ENCODE peak calls at places on chromosome X, in seven cellular contexts. B, J, S, V, Z, Y and D are unnamed samples.

GRCh38 chrX:46710425-46710824 is 48.5 kb downstream of the SLC9A7 start:
- DNase-seq in Z (no peak), V (no peak), B (no peak), J (no peak), S (peak; percentile 62), Y (peak; percentile 38), D (peak; percentile 12)

GRCh38 chrX:123665197-123665596 is 67.7 kb downstream of the THOC2 start:
- DNase-seq in Z (no peak), B (no peak), V (no peak), J (no peak), S (no peak), Y (peak; percentile 54), D (peak; percentile 9)

GRCh38 chrX:46549914-46550313 is 4.7 kb upstream of the ZNF674 start:
- DNase-seq in B (no peak), V (no peak), Z (no peak), S (no peak), J (peak; percentile 31), Y (no peak), D (no peak)

GRCh38 chrX:130109429-130110378 is 593 bp downstream of the ELF4 start:
- DNase-seq in V (no peak), B (no peak), Z (peak; percentile 53), Y (no peak), S (peak; percentile 27), J (no peak), D (peak; percentile 67)

GRCh38 chrX:51742586-51742985 is 656 bp upstream of the GSPT2 start:
- DNase-seq in S (no peak), V (no peak), Z (no peak), B (peak; percentile 40), Y (no peak), J (no peak), D (no peak)

GRCh38 chrX:96540111-96540631 is 144.5 kb upstream of the DIAPH2 start:
- DNase-seq in J (no peak), Y (no peak), Z (no peak), S (no peak), V (no peak), B (no peak), D (no peak)

GRCh38 chrX:21781525-21781924 is 23.6 kb upstream of the SMPX start:
- DNase-seq in J (no peak), Y (no peak), V (no peak), S (peak; percentile 1), Z (no peak), B (no peak), D (no peak)

GRCh38 chrX:119667111-119667928 is 25.6 kb downstream of the SEPTIN6 start:
- DNase-seq in Z (no peak), V (no peak), B (no peak), S (no peak), J (peak; percentile 46), Y (no peak), D (no peak)

GRCh38 chrX:65596270-65596669 is 61.7 kb upstream of the LAS1L start:
- DNase-seq in V (no peak), J (peak; percentile 50), Y (no peak), B (no peak), S (peak; percentile 49), Z (no peak), D (peak; percentile 75)

GRCh38 chrX:74138943-74139342 is 165.0 kb upstream of the ZCCHC13 start:
- DNase-seq in J (no peak), V (no peak), B (no peak), S (no peak), Y (no peak), Z (no peak), D (no peak)
- H3K27ac ChIP-seq in J (no peak overlapping the region), V (no peak overlapping the region), B (no peak overlapping the region), S (no peak overlapping the region), Y (no peak overlapping the region), Z (no peak overlapping the region), D (no peak overlapping the region)

GRCh38 chrX:74505437-74505836 is 84.1 kb downstream of the SLC16A2 start:
- DNase-seq in Z (no peak), Y (no peak), V (no peak), S (no peak), J (no peak), B (no peak), D (no peak)
- H3K18ac ChIP-seq in Z (no peak overlapping the region), Y (no peak overlapping the region), V (no peak overlapping the region), S (no peak overlapping the region), J (no peak overlapping the region), B (no peak overlapping the region), D (no peak overlapping the region)

DNA sequence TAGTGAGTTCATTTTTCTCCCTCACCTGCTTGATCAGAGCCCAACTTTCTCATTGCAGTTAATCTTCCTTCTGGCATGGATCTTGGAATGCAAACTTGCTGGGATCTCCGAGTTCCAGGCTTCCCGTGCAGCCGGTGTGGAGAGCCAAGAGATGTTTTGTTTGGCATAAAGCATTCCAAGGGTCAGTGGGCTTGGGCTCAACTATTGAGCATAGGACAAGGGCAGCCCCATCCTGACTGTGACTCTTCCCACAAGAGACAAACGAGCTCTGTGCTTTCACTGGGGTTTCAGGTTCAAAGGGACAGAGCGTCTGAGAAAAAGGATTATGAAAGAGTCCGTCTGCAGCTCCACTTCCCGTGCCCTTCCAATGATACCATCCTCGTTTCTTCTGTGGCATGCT is 10.5 kb downstream of the TLR7 start:
- DNase-seq in V (no peak), Z (no peak), S (no peak), B (no peak), Y (no peak), J (no peak), D (no peak)
- H2AK5ac ChIP-seq in V (no peak overlapping the region), Z (no peak overlapping the region), S (no peak overlapping the region), B (no peak overlapping the region), Y (no peak overlapping the region), J (no peak overlapping the region), D (no peak overlapping the region)

DNA sequence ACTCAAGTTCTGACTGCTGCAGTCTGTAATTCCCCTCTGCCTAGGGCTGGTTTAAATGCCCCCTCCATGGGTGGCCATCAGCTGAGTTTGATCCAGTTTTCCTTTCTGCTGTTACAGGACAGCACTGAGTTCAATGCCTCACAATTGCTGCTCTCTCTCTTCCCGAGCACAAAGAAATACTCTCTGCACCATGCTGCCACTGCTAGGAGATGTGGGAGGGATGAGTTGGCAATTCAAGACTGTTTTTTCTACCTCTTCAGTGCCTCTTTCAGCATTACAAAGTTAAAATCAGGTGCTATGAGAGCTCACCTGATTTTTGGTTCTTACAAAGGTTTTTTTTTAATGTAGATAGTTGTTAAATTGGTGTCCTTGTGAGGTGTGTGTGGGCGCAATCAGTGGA is 24.3 kb downstream of the CYSLTR1 start:
- DNase-seq in Z (no peak), J (no peak), B (no peak), V (no peak), S (no peak), Y (no peak), D (no peak)
- H3K27ac ChIP-seq in Z (no peak overlapping the region), J (no peak overlapping the region), B (no peak overlapping the region), V (no peak overlapping the region), S (no peak overlapping the region), Y (no peak overlapping the region), D (no peak overlapping the region)